ENCODE peak calls at places on chromosomes 6 and 20, in five cellular contexts. Q, B, L, Y and J are unnamed samples.

GRCh38 chr20:45098096-45098773 is 2.7 kb downstream of the KCNS1 start:
- DNase-seq in B (peak; percentile 25), Y (no peak), Q (peak; percentile 91), L (no peak), J (no peak)

GRCh38 chr6:145189836-145190235 is 545.5 kb downstream of the EPM2A start:
- DNase-seq in Y (no peak), Q (no peak), B (no peak), L (no peak), J (no peak)

GRCh38 chr6:41428995-41429417 is 93.6 kb downstream of the NCR2 start:
- DNase-seq in B (peak; percentile 16), Y (peak; percentile 71), Q (peak; percentile 51), L (no peak), J (no peak)

GRCh38 chr20:22680031-22680740 is 95.8 kb upstream of the FOXA2 start:
- DNase-seq in Y (no peak), Q (no peak), L (no peak), B (no peak), J (no peak)

GRCh38 chr6:109008061-109008460 is 86.6 kb downstream of the SESN1 start:
- DNase-seq in L (no peak), Q (no peak), Y (no peak), B (no peak), J (no peak)

GRCh38 chr20:50026746-50027575 is 44.2 kb downstream of the SNAI1 start:
- DNase-seq in Q (no peak), L (no peak), Y (no peak), B (no peak), J (no peak)

GRCh38 chr6:67735623-67736022 is 899.5 kb upstream of the ADGRB3 start:
- DNase-seq in B (no peak), L (no peak), Q (no peak), Y (no peak), J (no peak)

GRCh38 chr20:3813758-3814581 is 6.4 kb upstream of the AP5S1 start:
- DNase-seq in Y (no peak), B (no peak), L (no peak), Q (no peak), J (no peak)

GRCh38 chr6:16918586-16918985 is 157.3 kb upstream of the ATXN1 start:
- DNase-seq in Q (peak; percentile 26), B (no peak), Y (peak; percentile 18), L (no peak), J (no peak)

GRCh38 chr20:755931-756330 is 12.4 kb downstream of the SLC52A3 start:
- DNase-seq in L (no peak), Y (no peak), Q (no peak), B (no peak), J (no peak)

GRCh38 chr20:59074456-59074855 is 31.9 kb upstream of the PRELID3B start:
- DNase-seq in Y (no peak), L (no peak), Q (no peak), B (peak; percentile 24), J (no peak)

GRCh38 chr6:53465732-53466131 is 79.2 kb downstream of the GCLC start:
- DNase-seq in B (peak; percentile 80), Y (no peak), Q (no peak), L (no peak), J (no peak)

GRCh38 chr20:61519488-61519887 is 267.4 kb downstream of the CDH4 start:
- DNase-seq in Y (no peak), L (no peak), Q (no peak), B (no peak), J (peak; percentile 40)

GRCh38 chr6:105424177-105424783 is 21.4 kb upstream of the PREP start:
- DNase-seq in L (no peak), Q (peak; percentile 86), B (peak; percentile 68), Y (peak; percentile 27), J (no peak)

GRCh38 chr20:57680934-57681914 is 28.6 kb downstream of the PMEPA1 start:
- DNase-seq in Y (no peak), L (no peak), B (no peak), Q (no peak), J (no peak)

GRCh38 chr20:32490942-32491763 is 94.0 kb downstream of the NOL4L start:
- DNase-seq in L (no peak), Y (no peak), Q (no peak), B (no peak), J (no peak)

GRCh38 chr20:55252525-55252924 is 752.8 kb downstream of the CBLN4 start:
- DNase-seq in B (no peak), Q (no peak), L (no peak), Y (no peak), J (no peak)

GRCh38 chr6:11969092-11969491 is 43.0 kb upstream of the HIVEP1 start:
- DNase-seq in B (peak; percentile 53), Q (no peak), Y (no peak), L (no peak), J (no peak)

GRCh38 chr6:157648561-157648960 is 174.5 kb upstream of the SNX9 start:
- DNase-seq in B (no peak), L (peak; percentile 28), Y (no peak), Q (no peak), J (peak; percentile 57)

GRCh38 chr20:47453167-47453782 is 48.4 kb upstream of the NCOA3 start:
- DNase-seq in L (no peak), Q (no peak), Y (no peak), B (peak; percentile 77), J (no peak)

GRCh38 chr20:8342401-8342800 is 210.3 kb downstream of the PLCB1 start:
- DNase-seq in Y (no peak), L (no peak), B (no peak), Q (no peak), J (no peak)

GRCh38 chr20:63255911-63256704 is 1.8 kb upstream of the NKAIN4 start:
- DNase-seq in Q (no peak), L (no peak), B (no peak), Y (no peak), J (no peak)

GRCh38 chr6:119340766-119341487 is 8.6 kb downstream of the MAN1A1 start:
- DNase-seq in Q (peak; percentile 56), B (no peak), L (no peak), Y (no peak), J (no peak)

GRCh38 chr20:50558483-50558925 is 48.3 kb downstream of the PTPN1 start:
- DNase-seq in Y (no peak), L (no peak), B (peak; percentile 72), Q (no peak), J (no peak)

GRCh38 chr6:5942591-5942990 is 64.1 kb downstream of the NRN1 start:
- DNase-seq in Q (no peak), B (no peak), Y (no peak), L (no peak), J (no peak)

GRCh38 chr20:47336013-47336754 is 20.3 kb downstream of the ZMYND8 start:
- DNase-seq in L (no peak), Q (no peak), B (peak; percentile 84), Y (peak; percentile 79), J (no peak)

GRCh38 chr6:113352029-113352801 is 504.9 kb upstream of the MARCKS start:
- DNase-seq in L (no peak), Y (no peak), Q (no peak), B (peak; percentile 69), J (no peak)

GRCh38 chr6:101000334-101000733 is 119.2 kb upstream of the ASCC3 start:
- DNase-seq in Q (no peak), Y (no peak), B (no peak), L (no peak), J (no peak)

GRCh38 chr6:11920566-11920965 is 91.5 kb upstream of the HIVEP1 start:
- DNase-seq in B (no peak), Q (no peak), Y (no peak), L (no peak), J (no peak)

GRCh38 chr6:25038992-25039391 is 103.2 kb upstream of the RIPOR2 start:
- DNase-seq in B (no peak), Q (no peak), L (no peak), Y (no peak), J (no peak)
- H3K4me3 ChIP-seq in B (no peak overlapping the region), Q (no peak overlapping the region), L (no peak overlapping the region), Y (no peak overlapping the region), J (no peak overlapping the region)

DNA sequence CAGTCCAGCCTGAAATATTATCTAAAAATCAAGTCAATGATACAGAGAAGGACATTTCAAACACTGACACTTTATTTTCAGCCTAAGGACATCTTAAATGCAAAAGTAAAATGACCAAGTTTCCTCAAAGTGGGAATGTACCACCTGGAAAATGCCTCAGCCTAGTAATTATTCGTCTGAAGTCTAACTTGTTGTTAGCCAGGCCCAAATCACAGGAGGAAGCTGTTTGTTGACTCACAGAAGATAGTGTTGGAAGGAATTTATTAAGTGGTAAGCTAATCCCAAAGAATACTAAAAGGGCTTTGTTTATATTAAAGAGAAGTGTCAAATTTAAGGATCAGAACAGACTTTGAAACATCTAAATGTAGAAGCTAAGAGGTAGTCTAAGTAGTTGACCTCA is 2.5 kb downstream of the PDE7B start:
- DNase-seq in Q (no peak), L (no peak), B (no peak), Y (no peak), J (no peak)
- H3K4me3 ChIP-seq in Q (no peak overlapping the region), L (no peak overlapping the region), B (peak overlapping the region; percentile 63), Y (peak overlapping the region; percentile 31), J (no peak overlapping the region)

DNA sequence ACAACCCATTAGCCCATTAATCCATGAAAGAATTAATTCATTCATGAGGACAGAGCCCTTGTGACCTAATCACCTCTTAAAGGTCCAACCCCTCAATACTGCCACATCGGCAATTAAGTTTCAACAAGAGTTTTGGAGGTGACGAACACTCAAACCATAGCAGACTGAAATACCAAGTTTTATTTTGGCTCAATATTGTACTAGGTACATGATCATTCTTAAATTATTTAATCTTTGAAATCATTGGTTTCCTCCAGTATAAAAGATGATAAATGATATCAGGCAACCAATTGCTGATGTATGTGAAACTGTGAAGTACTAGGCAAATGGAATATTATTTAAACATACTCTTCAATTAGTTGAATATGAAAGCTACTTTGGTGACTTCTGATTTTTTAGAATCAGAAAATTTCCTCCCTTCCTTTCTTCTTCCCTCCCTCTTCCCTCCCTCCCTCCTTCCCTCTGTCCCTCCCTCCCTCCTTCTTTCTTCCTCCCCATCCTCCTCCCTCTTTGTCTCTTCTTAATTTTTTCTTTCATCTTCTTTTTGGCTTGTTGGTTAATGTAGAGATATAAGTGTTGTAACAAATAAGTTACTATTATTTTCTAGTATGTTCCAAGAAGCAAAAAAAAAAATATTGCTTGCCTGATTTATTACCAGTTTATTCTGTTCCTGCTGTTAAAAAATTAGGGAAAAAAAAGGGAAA is 233.8 kb upstream of the ZNF217 start:
- DNase-seq in L (no peak), B (peak; percentile 3), Q (no peak), Y (no peak), J (no peak)
- H3K4me3 ChIP-seq in L (no peak overlapping the region), B (no peak overlapping the region), Q (no peak overlapping the region), Y (no peak overlapping the region), J (no peak overlapping the region)

GRCh38 chr6:4351857-4352669 is 216.7 kb upstream of the ECI2 start:
- DNase-seq in L (no peak), Q (no peak), Y (peak; percentile 75), B (peak; percentile 95), J (no peak)
- H3K4me3 ChIP-seq in L (no peak overlapping the region), Q (no peak overlapping the region), Y (no peak overlapping the region), B (peak overlapping the region; percentile 30), J (no peak overlapping the region)

DNA sequence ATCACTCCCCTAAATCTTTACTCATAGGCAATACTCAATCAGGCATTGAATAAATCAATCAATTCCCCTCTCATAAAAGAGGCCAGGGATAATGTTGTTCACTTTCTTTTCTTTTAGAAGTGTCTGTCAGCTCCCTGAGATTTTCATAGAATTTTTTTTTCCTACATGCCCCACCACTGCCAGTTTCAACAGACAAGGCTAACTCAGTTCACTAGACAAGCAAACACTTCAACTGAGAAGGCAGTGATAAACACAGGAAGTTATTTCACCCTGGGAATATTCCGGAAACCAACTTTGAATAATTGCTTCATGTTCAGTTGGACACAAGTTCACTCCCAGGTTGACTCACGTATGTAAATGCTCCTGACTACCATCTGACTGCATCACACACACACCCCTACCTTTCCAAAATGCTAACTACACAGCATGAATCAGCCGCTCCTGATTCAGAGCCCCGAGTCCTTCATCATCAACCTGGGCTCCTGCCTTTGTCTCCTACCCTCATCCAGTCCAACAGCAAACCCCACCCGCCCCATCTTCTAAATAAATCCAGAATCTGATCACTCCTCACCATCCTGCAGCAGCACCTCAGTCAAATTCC is 143.9 kb downstream of the BCAS1 start:
- DNase-seq in B (peak; percentile 65), L (no peak), Y (no peak), Q (no peak), J (no peak)
- H3K4me3 ChIP-seq in B (no peak overlapping the region), L (no peak overlapping the region), Y (no peak overlapping the region), Q (no peak overlapping the region), J (no peak overlapping the region)